ENCODE peak calls at places on chromosome 22, in ten cellular contexts. V, L, Q, Y, A, O, B, X, N and W are unnamed samples.

GRCh38 chr22:21942939-21943338 is 9.7 kb downstream of the PPM1F start:
- DNase-seq in V (no peak), L (no peak), Q (no peak), Y (no peak), A (no peak), O (no peak), B (no peak), X (no peak), N (no peak), W (no peak)

GRCh38 chr22:42688241-42688913 is 32.3 kb downstream of the A4GALT start:
- DNase-seq in V (peak), L (no peak), Q (no peak), Y (peak), A (peak), O (no peak), B (no peak), X (peak), N (no peak), W (peak)

GRCh38 chr22:50613291-50613981 is 12.8 kb downstream of the MAPK8IP2 start:
- DNase-seq in V (no peak), L (peak), Q (no peak), Y (peak), A (peak), O (no peak), B (no peak), X (no peak), N (no peak), W (no peak)

GRCh38 chr22:50141891-50142363 is 28.6 kb upstream of the PANX2 start:
- DNase-seq in V (no peak), L (no peak), Q (no peak), Y (no peak), A (no peak), O (no peak), B (no peak), X (no peak), N (no peak), W (no peak)

GRCh38 chr22:19995611-19996339 is 20.8 kb downstream of the ARVCF start:
- DNase-seq in V (no peak), L (no peak), Q (no peak), Y (no peak), A (peak), O (no peak), B (no peak), X (no peak), N (no peak), W (no peak)

GRCh38 chr22:28647216-28647615 is 32.4 kb downstream of the TTC28 start:
- DNase-seq in V (no peak), L (no peak), Q (no peak), Y (no peak), A (no peak), O (no peak), B (no peak), X (no peak), N (no peak), W (no peak)

GRCh38 chr22:22388055-22388454 is 120.5 kb downstream of the ZNF280B start:
- DNase-seq in V (no peak), L (no peak), Q (no peak), Y (no peak), A (no peak), O (no peak), B (no peak), X (no peak), N (no peak), W (no peak)

GRCh38 chr22:28983190-28983589 is 78.4 kb downstream of the C22orf31 start:
- DNase-seq in V (no peak), L (no peak), Q (no peak), Y (no peak), A (no peak), O (no peak), B (no peak), X (no peak), N (no peak), W (no peak)

GRCh38 chr22:37930270-37930951 is 23.0 kb downstream of the C22orf23 start:
- DNase-seq in V (no peak), L (no peak), Q (no peak), Y (no peak), A (peak), O (no peak), B (no peak), X (no peak), N (no peak), W (no peak)

GRCh38 chr22:42289671-42290269 is 19.3 kb upstream of the TCF20 start:
- DNase-seq in V (no peak), L (no peak), Q (no peak), Y (no peak), A (no peak), O (no peak), B (no peak), X (no peak), N (no peak), W (no peak)

GRCh38 chr22:40966683-40967082 is 15.5 kb downstream of the RBX1 start:
- DNase-seq in V (no peak), L (no peak), Q (no peak), Y (no peak), A (no peak), O (no peak), B (no peak), X (no peak), N (no peak), W (no peak)

GRCh38 chr22:38758276-38758945 is 2.6 kb upstream of the SUN2 start:
- DNase-seq in V (no peak), L (no peak), Q (no peak), Y (no peak), A (no peak), O (no peak), B (no peak), X (no peak), N (no peak), W (no peak)